ENCODE peak calls at places on chromosomes 12 and 14, in four cellular contexts. X, Z, Q and R are unnamed samples.

GRCh38 chr14:50051706-50052105 is 64.7 kb downstream of the VCPKMT start:
- DNase-seq in X (no peak), Z (no peak), Q (no peak), R (no peak)

GRCh38 chr12:12788675-12789368 is 3.4 kb downstream of the APOLD1 start:
- DNase-seq in X (peak), Z (peak), Q (peak), R (peak)

GRCh38 chr12:6369916-6370575 is 5.3 kb downstream of the SCNN1A start:
- DNase-seq in X (no peak), Z (no peak), Q (no peak), R (peak)

GRCh38 chr12:6038160-6038559 is 86.3 kb downstream of the VWF start:
- DNase-seq in X (no peak), Z (peak), Q (no peak), R (peak)

GRCh38 chr14:24818054-24818822 is 184.2 kb upstream of the GZMB start:
- DNase-seq in X (no peak), Z (no peak), Q (no peak), R (peak)

GRCh38 chr14:20190596-20190995 is at the start of gene OR11G2:
- DNase-seq in X (no peak), Z (no peak), Q (no peak), R (no peak)

GRCh38 chr12:94832780-94833760 is 170.4 kb downstream of the NDUFA12 start:
- DNase-seq in X (no peak), Z (no peak), Q (no peak), R (peak)

GRCh38 chr14:59293934-59294661 is 105.6 kb downstream of the DAAM1 start:
- DNase-seq in X (peak), Z (no peak), Q (no peak), R (no peak)

GRCh38 chr14:64340560-64341196 is 46.5 kb upstream of the ESR2 start:
- DNase-seq in X (no peak), Z (no peak), Q (no peak), R (no peak)

GRCh38 chr14:102442241-102443211 is 67.0 kb downstream of the ANKRD9 start:
- DNase-seq in X (no peak), Z (no peak), Q (no peak), R (peak)

GRCh38 chr12:94198872-94199271 is 50.5 kb downstream of the PLXNC1 start:
- DNase-seq in X (no peak), Z (no peak), Q (no peak), R (no peak)

GRCh38 chr14:76984297-76984696 is 44.2 kb downstream of the IRF2BPL start:
- DNase-seq in X (no peak), Z (no peak), Q (no peak), R (no peak)

GRCh38 chr12:87995581-87996178 is 33.5 kb downstream of the C12orf50 start:
- DNase-seq in X (peak), Z (peak), Q (peak), R (peak)